ENCODE peak calls at places on chromosome 3, in seven cellular contexts. G is pulmonary artery endothelial cell; Y is activated CD8-positive, alpha-beta memory T cell treated with anti-CD3 and anti-CD28 coated beads for 1 hour; F is NCI-H2081; E is astrocyte; W is T-helper 17 cell; B is GM23338. O is an unnamed sample.

GRCh38 chr3:156339491-156339890 is 215.4 kb downstream of the SSR3 start:
- DNase-seq in G (no peak), Y (no peak), F (no peak), E (no peak), W (no peak), B (no peak), O (no peak)

GRCh38 chr3:141271279-141272033 is 39.8 kb downstream of the PXYLP1 start:
- DNase-seq in G (no peak), Y (no peak), F (peak; percentile 87), E (no peak), W (no peak), B (no peak), O (no peak)

GRCh38 chr3:169998668-169999131 is 32.1 kb downstream of the SEC62 start:
- DNase-seq in G (no peak), Y (no peak), F (no peak), E (peak; percentile 80), W (no peak), B (no peak), O (no peak)

GRCh38 chr3:142007710-142008399 is 131.4 kb downstream of the ATP1B3 start:
- DNase-seq in G (no peak), Y (no peak), F (no peak), E (no peak), W (no peak), B (no peak), O (no peak)

GRCh38 chr3:56536735-56537134 is 20.2 kb upstream of the CCDC66 start:
- DNase-seq in G (no peak), Y (no peak), F (peak; percentile 7), E (no peak), W (no peak), B (no peak), O (no peak)

GRCh38 chr3:142724682-142725351 is 983 bp downstream of the TRPC1 start:
- DNase-seq in G (no peak), Y (peak; percentile 0), F (peak; percentile 73), E (peak; percentile 6), W (peak; percentile 4), B (peak; percentile 92), O (no peak)

GRCh38 chr3:150359381-150359780 is 48.7 kb upstream of the TSC22D2 start:
- DNase-seq in G (no peak), Y (no peak), F (no peak), E (no peak), W (no peak), B (peak; percentile 47), O (no peak)

GRCh38 chr3:15348246-15348645 is 15.9 kb upstream of the SH3BP5 start:
- DNase-seq in G (no peak), Y (no peak), F (no peak), E (no peak), W (no peak), B (no peak), O (no peak)

GRCh38 chr3:197445886-197446631 is 109.7 kb downstream of the BDH1 start:
- DNase-seq in G (no peak), Y (no peak), F (no peak), E (no peak), W (no peak), B (no peak), O (no peak)